ENCODE peak calls at places on chromosomes 2 and 18, in four cellular contexts. R is islet precursor cell, N is hippocampal formation, V is spleen. M is an unnamed sample.

GRCh38 chr18:78080761-78081160 is 831.1 kb downstream of the GALR1 start:
- DNase-seq in R (no peak), N (no peak), V (no peak), M (no peak)

GRCh38 chr2:88845772-88846661 is 154.5 kb downstream of the RPIA start:
- DNase-seq in R (no peak), N (no peak), V (peak; percentile 82), M (no peak)

GRCh38 chr2:17780546-17780945 is 26.6 kb downstream of the GEN1 start:
- DNase-seq in R (no peak), N (no peak), V (no peak), M (no peak)

GRCh38 chr18:34121157-34121807 is 103.4 kb downstream of the NOL4 start:
- DNase-seq in R (peak; percentile 52), N (no peak), V (no peak), M (no peak)

GRCh38 chr2:152847067-152847466 is 128.6 kb downstream of the ARL6IP6 start:
- DNase-seq in R (peak; percentile 83), N (no peak), V (no peak), M (no peak)

GRCh38 chr18:24535831-24536230 is 75.4 kb downstream of the HRH4 start:
- DNase-seq in R (no peak), N (no peak), V (no peak), M (no peak)

GRCh38 chr18:9474103-9474982 is 970 bp upstream of the RALBP1 start:
- DNase-seq in R (no peak), N (no peak), V (peak; percentile 75), M (no peak)

GRCh38 chr2:43464546-43464945 is 131.3 kb downstream of the THADA start:
- DNase-seq in R (no peak), N (no peak), V (no peak), M (no peak)

GRCh38 chr2:9473985-9474360 is 378 bp upstream of the IAH1 start:
- DNase-seq in R (peak; percentile 67), N (peak; percentile 12), V (peak; percentile 94), M (peak; percentile 80)

GRCh38 chr2:235070063-235070706 is 118.4 kb downstream of the SH3BP4 start:
- DNase-seq in R (no peak), N (no peak), V (no peak), M (no peak)

GRCh38 chr18:23599809-23600208 is 13.5 kb upstream of the NPC1 start:
- DNase-seq in R (no peak), N (no peak), V (no peak), M (no peak)

GRCh38 chr2:45391866-45392265 is 219.2 kb downstream of the SRBD1 start:
- DNase-seq in R (no peak), N (no peak), V (no peak), M (no peak)

GRCh38 chr2:148552675-148553331 is 91.7 kb upstream of the EPC2 start:
- DNase-seq in R (no peak), N (no peak), V (no peak), M (no peak)

GRCh38 chr2:206305523-206306245 is 31.2 kb downstream of the ZDBF2 start:
- DNase-seq in R (no peak), N (no peak), V (no peak), M (no peak)

GRCh38 chr2:101745711-101746694 is 48.5 kb downstream of the MAP4K4 start:
- DNase-seq in R (no peak), N (no peak), V (no peak), M (no peak)

GRCh38 chr2:144159264-144159663 is 360.7 kb downstream of the ZEB2 start:
- DNase-seq in R (no peak), N (no peak), V (no peak), M (no peak)

GRCh38 chr2:95343429-95344207 is 46.5 kb downstream of the KCNIP3 start:
- DNase-seq in R (peak; percentile 35), N (no peak), V (peak; percentile 25), M (peak; percentile 37)

GRCh38 chr18:61743775-61744531 is 148.9 kb downstream of the RNF152 start:
- DNase-seq in R (no peak), N (no peak), V (no peak), M (no peak)

GRCh38 chr18:26516964-26517363 is 31.4 kb downstream of the KCTD1 start:
- DNase-seq in R (no peak), N (no peak), V (no peak), M (no peak)

GRCh38 chr18:73461780-73462059 is 593.9 kb upstream of the NETO1 start:
- DNase-seq in R (no peak), N (no peak), V (no peak), M (no peak)

GRCh38 chr2:66433945-66434678 is 813 bp upstream of the MEIS1 start:
- DNase-seq in R (peak; percentile 91), N (peak; percentile 55), V (peak; percentile 69), M (peak; percentile 78)

GRCh38 chr2:113098061-113098460 is 29.3 kb upstream of the IL1RN start:
- DNase-seq in R (no peak), N (no peak), V (no peak), M (no peak)

GRCh38 chr2:11187083-11187619 is 31.9 kb downstream of the SLC66A3 start:
- DNase-seq in R (peak; percentile 63), N (no peak), V (no peak), M (no peak)

GRCh38 chr2:226087505-226088365 is 688.2 kb downstream of the NYAP2 start:
- DNase-seq in R (no peak), N (no peak), V (no peak), M (no peak)

GRCh38 chr2:15205562-15205961 is 355.6 kb downstream of the NBAS start:
- DNase-seq in R (no peak), N (no peak), V (no peak), M (no peak)

GRCh38 chr2:150168596-150168995 is 318.9 kb downstream of the RND3 start:
- DNase-seq in R (no peak), N (no peak), V (no peak), M (no peak)

GRCh38 chr2:173359231-173359630 is 4.6 kb downstream of the CDCA7 start:
- DNase-seq in R (no peak), N (no peak), V (no peak), M (no peak)

GRCh38 chr2:68837164-68837860 is 33.9 kb downstream of the BMP10 start:
- DNase-seq in R (peak; percentile 77), N (no peak), V (peak; percentile 94), M (peak; percentile 92)

GRCh38 chr2:230521386-230521785 is 105.4 kb downstream of the SP100 start:
- DNase-seq in R (no peak), N (no peak), V (no peak), M (no peak)

GRCh38 chr2:232488721-232489300 is 1.2 kb upstream of the ECEL1 start:
- DNase-seq in R (no peak), N (no peak), V (peak; percentile 47), M (peak; percentile 31)

GRCh38 chr2:84297155-84297554 is 161.9 kb downstream of the SUCLG1 start:
- DNase-seq in R (peak; percentile 91), N (no peak), V (no peak), M (no peak)

GRCh38 chr18:75203456-75204261 is 5.3 kb downstream of the PTGR3 start:
- DNase-seq in R (no peak), N (no peak), V (no peak), M (no peak)

GRCh38 chr2:142131016-142131714 is at the start of gene LRP1B:
- DNase-seq in R (peak; percentile 76), N (peak; percentile 67), V (no peak), M (peak; percentile 54)

GRCh38 chr2:42100696-42101585 is 53.1 kb downstream of the PKDCC start:
- DNase-seq in R (peak; percentile 91), N (no peak), V (peak; percentile 93), M (peak; percentile 85)

GRCh38 chr2:219470429-219470828 is 28.3 kb upstream of the GMPPA start:
- DNase-seq in R (no peak), N (no peak), V (no peak), M (no peak)

GRCh38 chr2:23512778-23513177 is 127.8 kb downstream of the KLHL29 start:
- DNase-seq in R (no peak), N (no peak), V (no peak), M (no peak)

GRCh38 chr18:48022531-48023330 is 92.3 kb upstream of the SMAD2 start:
- DNase-seq in R (peak; percentile 67), N (peak; percentile 57), V (no peak), M (no peak)

GRCh38 chr2:42238644-42239288 is 69.6 kb downstream of the EML4 start:
- DNase-seq in R (peak; percentile 81), N (no peak), V (no peak), M (no peak)

GRCh38 chr2:159249955-159250723 is 36.4 kb downstream of the WDSUB1 start:
- DNase-seq in R (peak; percentile 74), N (peak; percentile 77), V (no peak), M (no peak)